ENCODE peak calls at places on chromosome 14, in nine cellular contexts. O is naive thymus-derived CD8-positive, alpha-beta T cell; J is upper lobe of right lung; A is pancreas; E is HepG2; H is T-cell; D is activated T-cell treated with anti-CD3 and anti-CD28 coated beads, Interleukin-2, amount 50 U/mL, for 72 hours; G is Panc1; W is DND-41. Y is an unnamed sample.

GRCh38 chr14:20597108-20597507 is 5.9 kb upstream of the RNASE12 start:
- ATAC-seq in A (no peak), O (no peak), G (no peak), D (no peak), H (no peak), W (no peak), E (no peak), J (peak; percentile 88), Y (no peak)

GRCh38 chr14:54696998-54697397 is 130.1 kb downstream of the SAMD4A start:
- ATAC-seq in D (no peak), G (no peak), W (no peak), O (no peak), H (no peak), J (no peak), A (no peak), E (no peak), Y (no peak)

GRCh38 chr14:99684356-99684952 is 356 bp downstream of the CYP46A1 start:
- ATAC-seq in O (peak; percentile 45), G (peak; percentile 43), J (no peak), H (peak; percentile 36), D (peak; percentile 32), E (no peak), W (peak; percentile 15), A (peak; percentile 2), Y (no peak)

GRCh38 chr14:99380991-99381687 is 99.5 kb downstream of the SETD3 start:
- ATAC-seq in H (no peak), G (no peak), J (no peak), D (no peak), O (no peak), W (no peak), E (peak; percentile 15), A (no peak), Y (no peak)

GRCh38 chr14:36816481-36816880 is 154.8 kb downstream of the PAX9 start:
- ATAC-seq in J (no peak), D (no peak), O (no peak), W (no peak), E (no peak), A (no peak), G (no peak), H (no peak), Y (no peak)

GRCh38 chr14:35362911-35363374 is 41.6 kb downstream of the NFKBIA start:
- ATAC-seq in O (no peak), G (no peak), H (no peak), D (no peak), E (no peak), W (no peak), A (no peak), J (peak; percentile 56), Y (no peak)

GRCh38 chr14:75279739-75280447 is 1.3 kb downstream of the FOS start:
- ATAC-seq in W (no peak), D (no peak), G (no peak), H (no peak), A (no peak), E (no peak), O (no peak), J (no peak), Y (no peak)

GRCh38 chr14:69284170-69284569 is 24.2 kb downstream of the GALNT16 start:
- ATAC-seq in H (no peak), E (no peak), J (no peak), O (no peak), D (no peak), W (no peak), A (no peak), G (no peak), Y (no peak)

GRCh38 chr14:75281691-75282000 is 3.0 kb downstream of the FOS start:
- ATAC-seq in H (no peak), A (no peak), G (no peak), O (no peak), D (no peak), J (no peak), W (no peak), E (no peak), Y (no peak)

Y was measured in esophagus mucosa.